ENCODE peak calls at places on chromosomes 6 and 20, in four cellular contexts. One of them, this sample, is unnamed.

GRCh38 chr6:158703121-158703839 is 53.4 kb downstream of the SYTL3 start:
- DNase-seq in stimulated activated CD4-positive, alpha-beta T cell treated with anti-CD3 and anti-CD28 coated beads, Interleukin-15, amount 100 ng/mL, for 1 hour: no peak
- DNase-seq in AG10803: no peak
- DNase-seq in HEK293T: no peak
- DNase-seq in this sample: no peak

GRCh38 chr20:10337291-10337690 is 96.7 kb downstream of the MKKS start:
- DNase-seq in stimulated activated CD4-positive, alpha-beta T cell treated with anti-CD3 and anti-CD28 coated beads, Interleukin-15, amount 100 ng/mL, for 1 hour: no peak
- DNase-seq in AG10803: peak
- DNase-seq in HEK293T: no peak
- DNase-seq in this sample: no peak

GRCh38 chr6:147559016-147559415 is 50.5 kb downstream of the SAMD5 start:
- DNase-seq in stimulated activated CD4-positive, alpha-beta T cell treated with anti-CD3 and anti-CD28 coated beads, Interleukin-15, amount 100 ng/mL, for 1 hour: no peak
- DNase-seq in AG10803: no peak
- DNase-seq in HEK293T: no peak
- DNase-seq in this sample: peak

GRCh38 chr6:144660545-144660944 is 375.4 kb downstream of the UTRN start:
- DNase-seq in stimulated activated CD4-positive, alpha-beta T cell treated with anti-CD3 and anti-CD28 coated beads, Interleukin-15, amount 100 ng/mL, for 1 hour: no peak
- DNase-seq in AG10803: no peak
- DNase-seq in HEK293T: no peak
- DNase-seq in this sample: no peak

GRCh38 chr6:72246926-72247325 is 360.6 kb downstream of the RIMS1 start:
- DNase-seq in stimulated activated CD4-positive, alpha-beta T cell treated with anti-CD3 and anti-CD28 coated beads, Interleukin-15, amount 100 ng/mL, for 1 hour: no peak
- DNase-seq in AG10803: no peak
- DNase-seq in HEK293T: peak
- DNase-seq in this sample: no peak

GRCh38 chr6:150036081-150036480 is 10.7 kb upstream of the RAET1L start:
- DNase-seq in stimulated activated CD4-positive, alpha-beta T cell treated with anti-CD3 and anti-CD28 coated beads, Interleukin-15, amount 100 ng/mL, for 1 hour: no peak
- DNase-seq in AG10803: no peak
- DNase-seq in HEK293T: no peak
- DNase-seq in this sample: no peak

GRCh38 chr6:139376604-139377218 is 2.3 kb upstream of the CITED2 start:
- DNase-seq in stimulated activated CD4-positive, alpha-beta T cell treated with anti-CD3 and anti-CD28 coated beads, Interleukin-15, amount 100 ng/mL, for 1 hour: no peak
- DNase-seq in AG10803: peak
- DNase-seq in HEK293T: no peak
- DNase-seq in this sample: peak

GRCh38 chr20:9531581-9531980 is 17.2 kb downstream of the LAMP5 start:
- DNase-seq in stimulated activated CD4-positive, alpha-beta T cell treated with anti-CD3 and anti-CD28 coated beads, Interleukin-15, amount 100 ng/mL, for 1 hour: no peak
- DNase-seq in AG10803: no peak
- DNase-seq in HEK293T: no peak
- DNase-seq in this sample: no peak

GRCh38 chr6:165571721-165572132 is 91.3 kb downstream of the PDE10A start:
- DNase-seq in stimulated activated CD4-positive, alpha-beta T cell treated with anti-CD3 and anti-CD28 coated beads, Interleukin-15, amount 100 ng/mL, for 1 hour: no peak
- DNase-seq in AG10803: no peak
- DNase-seq in HEK293T: no peak
- DNase-seq in this sample: no peak

GRCh38 chr6:13661647-13662046 is 46.5 kb downstream of the NOL7 start:
- DNase-seq in stimulated activated CD4-positive, alpha-beta T cell treated with anti-CD3 and anti-CD28 coated beads, Interleukin-15, amount 100 ng/mL, for 1 hour: no peak
- DNase-seq in AG10803: no peak
- DNase-seq in HEK293T: no peak
- DNase-seq in this sample: no peak

GRCh38 chr6:170464080-170464479 is 89.0 kb downstream of the PSMB1 start:
- DNase-seq in stimulated activated CD4-positive, alpha-beta T cell treated with anti-CD3 and anti-CD28 coated beads, Interleukin-15, amount 100 ng/mL, for 1 hour: no peak
- DNase-seq in AG10803: no peak
- DNase-seq in HEK293T: no peak
- DNase-seq in this sample: no peak

GRCh38 chr20:36591854-36592641 is 13.5 kb upstream of the RAB5IF start:
- DNase-seq in stimulated activated CD4-positive, alpha-beta T cell treated with anti-CD3 and anti-CD28 coated beads, Interleukin-15, amount 100 ng/mL, for 1 hour: peak
- DNase-seq in AG10803: peak
- DNase-seq in HEK293T: peak
- DNase-seq in this sample: no peak

GRCh38 chr6:51855310-51856082 is 231.9 kb downstream of the PKHD1 start:
- DNase-seq in stimulated activated CD4-positive, alpha-beta T cell treated with anti-CD3 and anti-CD28 coated beads, Interleukin-15, amount 100 ng/mL, for 1 hour: no peak
- DNase-seq in AG10803: peak
- DNase-seq in HEK293T: peak
- DNase-seq in this sample: peak

GRCh38 chr6:23316131-23316530 is 746.8 kb downstream of the HDGFL1 start:
- DNase-seq in stimulated activated CD4-positive, alpha-beta T cell treated with anti-CD3 and anti-CD28 coated beads, Interleukin-15, amount 100 ng/mL, for 1 hour: no peak
- DNase-seq in AG10803: no peak
- DNase-seq in HEK293T: no peak
- DNase-seq in this sample: no peak

GRCh38 chr20:59177266-59178250 is 13.9 kb downstream of the ZNF831 start:
- DNase-seq in stimulated activated CD4-positive, alpha-beta T cell treated with anti-CD3 and anti-CD28 coated beads, Interleukin-15, amount 100 ng/mL, for 1 hour: no peak
- DNase-seq in AG10803: no peak
- DNase-seq in HEK293T: no peak
- DNase-seq in this sample: no peak

This sample was measured in NCI-H526.